ENCODE peak calls at places on chromosomes 2 and 18, in ten cellular contexts. C, D, N, B, E, X, Y, I, V and K are unnamed samples.

GRCh38 chr18:23038712-23039111 is 96.6 kb upstream of the CABLES1 start:
- DNase-seq in C (no peak), Y (peak; percentile 94), X (peak; percentile 29), N (no peak), D (no peak), I (no peak), V (peak; percentile 91), E (no peak), B (no peak), K (peak; percentile 88)

GRCh38 chr2:219465659-219466561 is 31.3 kb downstream of the SPEG start:
- DNase-seq in E (no peak), B (no peak), I (no peak), N (no peak), D (no peak), C (no peak), X (no peak), Y (no peak), V (no peak), K (no peak)

GRCh38 chr2:25480561-25480960 is 138.8 kb upstream of the DNMT3A start:
- DNase-seq in D (no peak), Y (peak; percentile 17), B (no peak), C (no peak), V (no peak), X (no peak), E (no peak), N (no peak), I (no peak), K (no peak)

GRCh38 chr18:23115683-23116096 is 19.6 kb upstream of the CABLES1 start:
- DNase-seq in V (peak; percentile 96), N (peak; percentile 74), Y (peak; percentile 100), B (no peak), D (no peak), I (no peak), X (peak; percentile 95), E (no peak), C (no peak), K (peak; percentile 99)

GRCh38 chr2:63914311-63914710 is 72.6 kb downstream of the UGP2 start:
- DNase-seq in X (no peak), D (no peak), C (no peak), E (no peak), V (no peak), B (no peak), I (no peak), Y (no peak), N (no peak), K (no peak)

GRCh38 chr2:85800576-85800975 is 46.8 kb downstream of the ATOH8 start:
- DNase-seq in X (no peak), Y (no peak), C (no peak), I (no peak), V (no peak), D (no peak), E (no peak), B (no peak), N (no peak), K (no peak)

GRCh38 chr2:64105676-64106461 is 38.4 kb downstream of the PELI1 start:
- DNase-seq in X (peak; percentile 5), C (no peak), V (no peak), E (no peak), N (no peak), Y (no peak), D (no peak), I (no peak), B (no peak), K (no peak)

GRCh38 chr2:99656938-99657337 is 167.1 kb upstream of the REV1 start:
- DNase-seq in D (no peak), E (no peak), V (no peak), N (no peak), C (no peak), B (no peak), Y (no peak), X (peak; percentile 25), I (no peak), K (no peak)

GRCh38 chr2:233817995-233818638 is 36.2 kb downstream of the HJURP start:
- DNase-seq in V (no peak), B (no peak), N (no peak), C (no peak), Y (no peak), D (peak; percentile 29), I (no peak), X (no peak), E (no peak), K (no peak)

GRCh38 chr2:62099523-62100175 is 96.3 kb upstream of the B3GNT2 start:
- DNase-seq in I (no peak), Y (no peak), C (no peak), E (no peak), N (no peak), B (no peak), D (no peak), X (no peak), V (no peak), K (no peak)